ENCODE peak calls at places on chromosomes 1 and 21, in nine cellular contexts. One of them, this sample, is unnamed.
A peak's percentile ranks its signal among the peaks of the same experiment; 100 is the strongest.

GRCh38 chr1:240455228-240455821 is 156.6 kb downstream of the GREM2 start:
- DNase-seq in pancreas: no peak
- DNase-seq in ACHN: peak; percentile 60
- DNase-seq in activated CD4-positive, alpha-beta T cell treated with anti-CD3 and anti-CD28 coated beads, Interleukin-2, amount 50 U/mL, for 48 hours: no peak
- DNase-seq in cardiac muscle cell: peak; percentile 17
- DNase-seq in adipocyte: no peak
- DNase-seq in EL: no peak
- DNase-seq in hypothalamus: no peak
- DNase-seq in fibroblast of gingiva: peak; percentile 32
- DNase-seq in this sample: no peak

GRCh38 chr21:45854702-45855247 is 126.8 kb upstream of the COL6A1 start:
- DNase-seq in cardiac muscle cell: no peak
- DNase-seq in adipocyte: no peak
- DNase-seq in pancreas: no peak
- DNase-seq in ACHN: no peak
- DNase-seq in EL: no peak
- DNase-seq in activated CD4-positive, alpha-beta T cell treated with anti-CD3 and anti-CD28 coated beads, Interleukin-2, amount 50 U/mL, for 48 hours: no peak
- DNase-seq in fibroblast of gingiva: no peak
- DNase-seq in hypothalamus: no peak
- DNase-seq in this sample: no peak

GRCh38 chr1:43366179-43366578 is 1.6 kb downstream of the ELOVL1 start:
- DNase-seq in fibroblast of gingiva: no peak
- DNase-seq in pancreas: peak; percentile 69
- DNase-seq in hypothalamus: no peak
- DNase-seq in EL: no peak
- DNase-seq in cardiac muscle cell: no peak
- DNase-seq in adipocyte: no peak
- DNase-seq in activated CD4-positive, alpha-beta T cell treated with anti-CD3 and anti-CD28 coated beads, Interleukin-2, amount 50 U/mL, for 48 hours: peak; percentile 40
- DNase-seq in ACHN: no peak
- DNase-seq in this sample: no peak

GRCh38 chr1:77900687-77901293 is 12.4 kb downstream of the NEXN start:
- DNase-seq in pancreas: no peak
- DNase-seq in cardiac muscle cell: peak; percentile 74
- DNase-seq in fibroblast of gingiva: peak; percentile 59
- DNase-seq in ACHN: peak; percentile 64
- DNase-seq in adipocyte: peak; percentile 70
- DNase-seq in EL: peak; percentile 62
- DNase-seq in activated CD4-positive, alpha-beta T cell treated with anti-CD3 and anti-CD28 coated beads, Interleukin-2, amount 50 U/mL, for 48 hours: peak; percentile 7
- DNase-seq in hypothalamus: no peak
- DNase-seq in this sample: no peak

GRCh38 chr1:245680395-245680794 is 525.6 kb downstream of the KIF26B start:
- DNase-seq in ACHN: no peak
- DNase-seq in fibroblast of gingiva: no peak
- DNase-seq in EL: no peak
- DNase-seq in activated CD4-positive, alpha-beta T cell treated with anti-CD3 and anti-CD28 coated beads, Interleukin-2, amount 50 U/mL, for 48 hours: no peak
- DNase-seq in adipocyte: no peak
- DNase-seq in pancreas: no peak
- DNase-seq in hypothalamus: no peak
- DNase-seq in cardiac muscle cell: no peak
- DNase-seq in this sample: no peak

GRCh38 chr1:117611894-117612481 is 6.1 kb downstream of the TENT5C start:
- DNase-seq in ACHN: no peak
- DNase-seq in fibroblast of gingiva: no peak
- DNase-seq in cardiac muscle cell: no peak
- DNase-seq in hypothalamus: no peak
- DNase-seq in EL: peak; percentile 37
- DNase-seq in activated CD4-positive, alpha-beta T cell treated with anti-CD3 and anti-CD28 coated beads, Interleukin-2, amount 50 U/mL, for 48 hours: no peak
- DNase-seq in pancreas: no peak
- DNase-seq in adipocyte: no peak
- DNase-seq in this sample: no peak

GRCh38 chr1:75338974-75339483 is 204.8 kb downstream of the LHX8 start:
- DNase-seq in ACHN: no peak
- DNase-seq in hypothalamus: no peak
- DNase-seq in EL: no peak
- DNase-seq in activated CD4-positive, alpha-beta T cell treated with anti-CD3 and anti-CD28 coated beads, Interleukin-2, amount 50 U/mL, for 48 hours: no peak
- DNase-seq in cardiac muscle cell: no peak
- DNase-seq in pancreas: no peak
- DNase-seq in fibroblast of gingiva: no peak
- DNase-seq in adipocyte: no peak
- DNase-seq in this sample: no peak

GRCh38 chr21:44574457-44575306 is 1.2 kb downstream of the KRTAP10-4 start:
- DNase-seq in fibroblast of gingiva: no peak
- DNase-seq in adipocyte: no peak
- DNase-seq in ACHN: no peak
- DNase-seq in EL: no peak
- DNase-seq in pancreas: no peak
- DNase-seq in hypothalamus: no peak
- DNase-seq in cardiac muscle cell: no peak
- DNase-seq in activated CD4-positive, alpha-beta T cell treated with anti-CD3 and anti-CD28 coated beads, Interleukin-2, amount 50 U/mL, for 48 hours: no peak
- DNase-seq in this sample: no peak

GRCh38 chr1:109306832-109307362 is at the start of gene MYBPHL:
- DNase-seq in ACHN: no peak
- DNase-seq in activated CD4-positive, alpha-beta T cell treated with anti-CD3 and anti-CD28 coated beads, Interleukin-2, amount 50 U/mL, for 48 hours: no peak
- DNase-seq in pancreas: no peak
- DNase-seq in hypothalamus: no peak
- DNase-seq in adipocyte: no peak
- DNase-seq in fibroblast of gingiva: no peak
- DNase-seq in EL: no peak
- DNase-seq in cardiac muscle cell: no peak
- DNase-seq in this sample: no peak

GRCh38 chr1:106380772-106381171 is 675.7 kb upstream of the PRMT6 start:
- DNase-seq in ACHN: no peak
- DNase-seq in cardiac muscle cell: no peak
- DNase-seq in hypothalamus: no peak
- DNase-seq in pancreas: no peak
- DNase-seq in fibroblast of gingiva: no peak
- DNase-seq in EL: no peak
- DNase-seq in adipocyte: no peak
- DNase-seq in activated CD4-positive, alpha-beta T cell treated with anti-CD3 and anti-CD28 coated beads, Interleukin-2, amount 50 U/mL, for 48 hours: no peak
- DNase-seq in this sample: no peak

GRCh38 chr1:107649023-107649422 is 316.0 kb downstream of the VAV3 start:
- DNase-seq in cardiac muscle cell: no peak
- DNase-seq in hypothalamus: no peak
- DNase-seq in fibroblast of gingiva: no peak
- DNase-seq in ACHN: no peak
- DNase-seq in activated CD4-positive, alpha-beta T cell treated with anti-CD3 and anti-CD28 coated beads, Interleukin-2, amount 50 U/mL, for 48 hours: no peak
- DNase-seq in adipocyte: no peak
- DNase-seq in pancreas: no peak
- DNase-seq in EL: no peak
- DNase-seq in this sample: no peak

GRCh38 chr1:202692959-202693555 is 17.2 kb downstream of the SYT2 start:
- DNase-seq in pancreas: peak; percentile 67
- DNase-seq in activated CD4-positive, alpha-beta T cell treated with anti-CD3 and anti-CD28 coated beads, Interleukin-2, amount 50 U/mL, for 48 hours: peak; percentile 73
- DNase-seq in hypothalamus: no peak
- DNase-seq in adipocyte: peak; percentile 80
- DNase-seq in cardiac muscle cell: peak; percentile 79
- DNase-seq in ACHN: peak; percentile 74
- DNase-seq in EL: peak; percentile 62
- DNase-seq in fibroblast of gingiva: peak; percentile 46
- DNase-seq in this sample: peak; percentile 20

GRCh38 chr1:30724655-30725421 is 1.5 kb upstream of the MATN1 start:
- DNase-seq in adipocyte: no peak
- DNase-seq in pancreas: no peak
- DNase-seq in hypothalamus: no peak
- DNase-seq in cardiac muscle cell: no peak
- DNase-seq in fibroblast of gingiva: no peak
- DNase-seq in activated CD4-positive, alpha-beta T cell treated with anti-CD3 and anti-CD28 coated beads, Interleukin-2, amount 50 U/mL, for 48 hours: no peak
- DNase-seq in ACHN: no peak
- DNase-seq in EL: no peak
- DNase-seq in this sample: no peak

GRCh38 chr1:223700388-223700918 is 11.9 kb upstream of the CAPN2 start:
- DNase-seq in ACHN: peak; percentile 64
- DNase-seq in fibroblast of gingiva: peak; percentile 37
- DNase-seq in hypothalamus: no peak
- DNase-seq in pancreas: no peak
- DNase-seq in cardiac muscle cell: peak; percentile 73
- DNase-seq in EL: peak; percentile 62
- DNase-seq in adipocyte: peak; percentile 57
- DNase-seq in activated CD4-positive, alpha-beta T cell treated with anti-CD3 and anti-CD28 coated beads, Interleukin-2, amount 50 U/mL, for 48 hours: no peak
- DNase-seq in this sample: no peak

GRCh38 chr1:157968503-157968902 is 24.9 kb upstream of the KIRREL1 start:
- DNase-seq in ACHN: peak; percentile 45
- DNase-seq in EL: peak; percentile 87
- DNase-seq in adipocyte: peak; percentile 9
- DNase-seq in cardiac muscle cell: peak; percentile 65
- DNase-seq in fibroblast of gingiva: peak; percentile 57
- DNase-seq in pancreas: no peak
- DNase-seq in activated CD4-positive, alpha-beta T cell treated with anti-CD3 and anti-CD28 coated beads, Interleukin-2, amount 50 U/mL, for 48 hours: no peak
- DNase-seq in hypothalamus: no peak
- DNase-seq in this sample: no peak

GRCh38 chr1:53197301-53198205 is 929 bp downstream of the CPT2 start:
- DNase-seq in EL: peak; percentile 40
- DNase-seq in cardiac muscle cell: peak; percentile 28
- DNase-seq in fibroblast of gingiva: peak; percentile 39
- DNase-seq in hypothalamus: no peak
- DNase-seq in ACHN: peak; percentile 25
- DNase-seq in pancreas: no peak
- DNase-seq in adipocyte: peak; percentile 60
- DNase-seq in activated CD4-positive, alpha-beta T cell treated with anti-CD3 and anti-CD28 coated beads, Interleukin-2, amount 50 U/mL, for 48 hours: no peak
- DNase-seq in this sample: no peak

GRCh38 chr1:52348704-52349301 is 17.2 kb downstream of the CC2D1B start:
- DNase-seq in adipocyte: peak; percentile 40
- DNase-seq in ACHN: peak; percentile 26
- DNase-seq in fibroblast of gingiva: peak; percentile 15
- DNase-seq in hypothalamus: no peak
- DNase-seq in cardiac muscle cell: peak; percentile 57
- DNase-seq in activated CD4-positive, alpha-beta T cell treated with anti-CD3 and anti-CD28 coated beads, Interleukin-2, amount 50 U/mL, for 48 hours: no peak
- DNase-seq in EL: peak; percentile 18
- DNase-seq in pancreas: no peak
- DNase-seq in this sample: no peak

GRCh38 chr1:117815105-117815812 is 114.2 kb downstream of the GDAP2 start:
- DNase-seq in ACHN: no peak
- DNase-seq in fibroblast of gingiva: no peak
- DNase-seq in pancreas: no peak
- DNase-seq in adipocyte: peak; percentile 75
- DNase-seq in activated CD4-positive, alpha-beta T cell treated with anti-CD3 and anti-CD28 coated beads, Interleukin-2, amount 50 U/mL, for 48 hours: no peak
- DNase-seq in hypothalamus: no peak
- DNase-seq in cardiac muscle cell: peak; percentile 49
- DNase-seq in EL: peak; percentile 36
- DNase-seq in this sample: no peak

GRCh38 chr1:107865627-107866026 is 99.4 kb downstream of the VAV3 start:
- DNase-seq in EL: no peak
- DNase-seq in activated CD4-positive, alpha-beta T cell treated with anti-CD3 and anti-CD28 coated beads, Interleukin-2, amount 50 U/mL, for 48 hours: no peak
- DNase-seq in ACHN: no peak
- DNase-seq in hypothalamus: no peak
- DNase-seq in fibroblast of gingiva: no peak
- DNase-seq in pancreas: no peak
- DNase-seq in cardiac muscle cell: no peak
- DNase-seq in adipocyte: no peak
- DNase-seq in this sample: no peak

GRCh38 chr21:45599146-45599581 is 44.4 kb upstream of the PCBP3 start:
- DNase-seq in activated CD4-positive, alpha-beta T cell treated with anti-CD3 and anti-CD28 coated beads, Interleukin-2, amount 50 U/mL, for 48 hours: no peak
- DNase-seq in EL: no peak
- DNase-seq in cardiac muscle cell: no peak
- DNase-seq in hypothalamus: no peak
- DNase-seq in adipocyte: no peak
- DNase-seq in pancreas: no peak
- DNase-seq in ACHN: no peak
- DNase-seq in fibroblast of gingiva: no peak
- DNase-seq in this sample: no peak

GRCh38 chr1:22598736-22599135 is 35.4 kb downstream of the EPHA8 start:
- DNase-seq in adipocyte: no peak
- DNase-seq in EL: no peak
- DNase-seq in ACHN: no peak
- DNase-seq in activated CD4-positive, alpha-beta T cell treated with anti-CD3 and anti-CD28 coated beads, Interleukin-2, amount 50 U/mL, for 48 hours: no peak
- DNase-seq in hypothalamus: no peak
- DNase-seq in cardiac muscle cell: no peak
- DNase-seq in fibroblast of gingiva: no peak
- DNase-seq in pancreas: no peak
- DNase-seq in this sample: no peak

GRCh38 chr1:25993197-25993951 is 4.5 kb downstream of the PAFAH2 start:
- DNase-seq in adipocyte: no peak
- DNase-seq in hypothalamus: no peak
- DNase-seq in pancreas: no peak
- DNase-seq in ACHN: no peak
- DNase-seq in EL: no peak
- DNase-seq in fibroblast of gingiva: no peak
- DNase-seq in cardiac muscle cell: no peak
- DNase-seq in activated CD4-positive, alpha-beta T cell treated with anti-CD3 and anti-CD28 coated beads, Interleukin-2, amount 50 U/mL, for 48 hours: no peak
- DNase-seq in this sample: no peak

GRCh38 chr1:166395729-166396128 is 228.9 kb upstream of the FAM78B start:
- DNase-seq in hypothalamus: no peak
- DNase-seq in fibroblast of gingiva: no peak
- DNase-seq in cardiac muscle cell: no peak
- DNase-seq in ACHN: no peak
- DNase-seq in activated CD4-positive, alpha-beta T cell treated with anti-CD3 and anti-CD28 coated beads, Interleukin-2, amount 50 U/mL, for 48 hours: no peak
- DNase-seq in pancreas: no peak
- DNase-seq in EL: no peak
- DNase-seq in adipocyte: no peak
- DNase-seq in this sample: no peak

GRCh38 chr1:43225168-43225567 is 44.6 kb upstream of the TMEM125 start:
- DNase-seq in fibroblast of gingiva: no peak
- DNase-seq in adipocyte: peak; percentile 15
- DNase-seq in EL: peak; percentile 11
- DNase-seq in cardiac muscle cell: peak; percentile 33
- DNase-seq in ACHN: no peak
- DNase-seq in activated CD4-positive, alpha-beta T cell treated with anti-CD3 and anti-CD28 coated beads, Interleukin-2, amount 50 U/mL, for 48 hours: no peak
- DNase-seq in pancreas: no peak
- DNase-seq in hypothalamus: no peak
- DNase-seq in this sample: no peak

GRCh38 chr1:236457775-236458174 is 63.7 kb downstream of the EDARADD start:
- DNase-seq in activated CD4-positive, alpha-beta T cell treated with anti-CD3 and anti-CD28 coated beads, Interleukin-2, amount 50 U/mL, for 48 hours: no peak
- DNase-seq in cardiac muscle cell: no peak
- DNase-seq in adipocyte: no peak
- DNase-seq in ACHN: no peak
- DNase-seq in hypothalamus: no peak
- DNase-seq in fibroblast of gingiva: no peak
- DNase-seq in pancreas: no peak
- DNase-seq in EL: no peak
- DNase-seq in this sample: no peak

GRCh38 chr1:29631361-29631760 is 395.0 kb downstream of the PTPRU start:
- DNase-seq in pancreas: no peak
- DNase-seq in activated CD4-positive, alpha-beta T cell treated with anti-CD3 and anti-CD28 coated beads, Interleukin-2, amount 50 U/mL, for 48 hours: no peak
- DNase-seq in ACHN: no peak
- DNase-seq in EL: no peak
- DNase-seq in hypothalamus: no peak
- DNase-seq in adipocyte: peak; percentile 57
- DNase-seq in fibroblast of gingiva: no peak
- DNase-seq in cardiac muscle cell: no peak
- DNase-seq in this sample: no peak

GRCh38 chr1:196070940-196071339 is 537.3 kb downstream of the KCNT2 start:
- DNase-seq in fibroblast of gingiva: no peak
- DNase-seq in ACHN: no peak
- DNase-seq in adipocyte: peak; percentile 34
- DNase-seq in cardiac muscle cell: no peak
- DNase-seq in pancreas: no peak
- DNase-seq in EL: no peak
- DNase-seq in hypothalamus: no peak
- DNase-seq in activated CD4-positive, alpha-beta T cell treated with anti-CD3 and anti-CD28 coated beads, Interleukin-2, amount 50 U/mL, for 48 hours: no peak
- DNase-seq in this sample: no peak

GRCh38 chr21:18030248-18030647 is 211.1 kb upstream of the C21orf91 start:
- DNase-seq in pancreas: no peak
- DNase-seq in fibroblast of gingiva: no peak
- DNase-seq in hypothalamus: no peak
- DNase-seq in activated CD4-positive, alpha-beta T cell treated with anti-CD3 and anti-CD28 coated beads, Interleukin-2, amount 50 U/mL, for 48 hours: no peak
- DNase-seq in cardiac muscle cell: no peak
- DNase-seq in EL: no peak
- DNase-seq in ACHN: no peak
- DNase-seq in adipocyte: no peak
- DNase-seq in this sample: no peak

GRCh38 chr1:162757476-162757875 is 33.0 kb upstream of the HSD17B7 start:
- DNase-seq in hypothalamus: no peak
- DNase-seq in ACHN: no peak
- DNase-seq in cardiac muscle cell: peak; percentile 6
- DNase-seq in adipocyte: no peak
- DNase-seq in pancreas: no peak
- DNase-seq in EL: no peak
- DNase-seq in activated CD4-positive, alpha-beta T cell treated with anti-CD3 and anti-CD28 coated beads, Interleukin-2, amount 50 U/mL, for 48 hours: no peak
- DNase-seq in fibroblast of gingiva: no peak
- DNase-seq in this sample: no peak

GRCh38 chr1:2466270-2466665 is 9.8 kb upstream of the PLCH2 start:
- DNase-seq in fibroblast of gingiva: no peak
- DNase-seq in hypothalamus: no peak
- DNase-seq in adipocyte: no peak
- DNase-seq in pancreas: no peak
- DNase-seq in ACHN: no peak
- DNase-seq in cardiac muscle cell: no peak
- DNase-seq in EL: no peak
- DNase-seq in activated CD4-positive, alpha-beta T cell treated with anti-CD3 and anti-CD28 coated beads, Interleukin-2, amount 50 U/mL, for 48 hours: no peak
- DNase-seq in this sample: no peak

GRCh38 chr1:119737040-119737682 is 25.4 kb downstream of the PHGDH start:
- DNase-seq in ACHN: no peak
- DNase-seq in activated CD4-positive, alpha-beta T cell treated with anti-CD3 and anti-CD28 coated beads, Interleukin-2, amount 50 U/mL, for 48 hours: no peak
- DNase-seq in cardiac muscle cell: peak; percentile 86
- DNase-seq in hypothalamus: peak; percentile 32
- DNase-seq in adipocyte: no peak
- DNase-seq in fibroblast of gingiva: no peak
- DNase-seq in pancreas: peak; percentile 78
- DNase-seq in EL: no peak
- DNase-seq in this sample: no peak

This sample was measured in activated CD8-positive, alpha-beta memory T cell treated with anti-CD3 and anti-CD28 coated beads for 4 hours.